ENCODE peak calls at places on chromosomes 11 and 22, in ten cellular contexts. U is activated naive CD4-positive, alpha-beta T cell treated with anti-CD3 and anti-CD28 coated beads for 36 hours; Z is C1 segment of cervical spinal cord; T is fibroblast of the conjunctiva; H is amniotic stem cell; J is thyroid gland; B is thoracic aorta; G is anterior cingulate cortex; I is brain microvascular endothelial cell; P is HT-29. D is an unnamed sample.

GRCh38 chr11:61516675-61517516 is 8.3 kb downstream of the LRRC10B start:
- DNase-seq in U (peak), Z (peak), T (no peak), H (no peak), J (no peak), B (no peak), G (peak), I (peak), P (peak), D (no peak)

GRCh38 chr22:23054531-23055257 is 15.6 kb upstream of the GNAZ start:
- DNase-seq in U (no peak), Z (no peak), T (no peak), H (no peak), J (no peak), B (no peak), G (no peak), I (no peak), P (no peak), D (no peak)

GRCh38 chr22:20258584-20259335 is 9.4 kb downstream of the RTN4R start:
- DNase-seq in U (peak), Z (no peak), T (no peak), H (no peak), J (no peak), B (no peak), G (no peak), I (no peak), P (no peak), D (no peak)

GRCh38 chr11:44358713-44359112 is 48.8 kb upstream of the ALX4 start:
- DNase-seq in U (no peak), Z (no peak), T (no peak), H (no peak), J (no peak), B (no peak), G (no peak), I (no peak), P (no peak), D (no peak)

GRCh38 chr11:109106201-109106906 is 315.6 kb upstream of the C11orf87 start:
- DNase-seq in U (no peak), Z (no peak), T (no peak), H (no peak), J (no peak), B (no peak), G (no peak), I (no peak), P (no peak), D (no peak)

GRCh38 chr11:2669926-2670469 is 29.8 kb downstream of the KCNQ1OT1 start:
- DNase-seq in U (no peak), Z (no peak), T (no peak), H (no peak), J (no peak), B (no peak), G (no peak), I (no peak), P (no peak), D (no peak)

GRCh38 chr22:46432164-46433068 is 96.9 kb downstream of the TRMU start:
- DNase-seq in U (peak), Z (no peak), T (no peak), H (no peak), J (peak), B (no peak), G (no peak), I (no peak), P (no peak), D (no peak)

GRCh38 chr11:46808804-46809431 is 37.2 kb downstream of the CKAP5 start:
- DNase-seq in U (no peak), Z (no peak), T (peak), H (no peak), J (no peak), B (no peak), G (no peak), I (peak), P (peak), D (peak)

GRCh38 chr11:93869830-93870229 is 19.4 kb upstream of the VSTM5 start:
- DNase-seq in U (no peak), Z (no peak), T (no peak), H (no peak), J (no peak), B (no peak), G (no peak), I (no peak), P (no peak), D (no peak)

GRCh38 chr11:115626414-115626813 is 122.2 kb upstream of the CADM1 start:
- DNase-seq in U (no peak), Z (no peak), T (no peak), H (no peak), J (no peak), B (no peak), G (no peak), I (no peak), P (no peak), D (no peak)

GRCh38 chr11:73245461-73245860 is 26.7 kb upstream of the P2RY6 start:
- DNase-seq in U (no peak), Z (no peak), T (no peak), H (no peak), J (no peak), B (no peak), G (no peak), I (no peak), P (no peak), D (no peak)

GRCh38 chr22:41280854-41281253 is 5.1 kb downstream of the RANGAP1 start:
- DNase-seq in U (no peak), Z (no peak), T (no peak), H (no peak), J (no peak), B (no peak), G (no peak), I (no peak), P (no peak), D (no peak)

GRCh38 chr11:21911046-21911445 is 281.8 kb upstream of the ANO5 start:
- DNase-seq in U (no peak), Z (no peak), T (no peak), H (no peak), J (no peak), B (no peak), G (no peak), I (no peak), P (no peak), D (no peak)

GRCh38 chr11:77187776-77188175 is 59.7 kb downstream of the MYO7A start:
- DNase-seq in U (no peak), Z (no peak), T (no peak), H (no peak), J (no peak), B (no peak), G (no peak), I (no peak), P (no peak), D (no peak)

GRCh38 chr11:32881286-32881685 is 11.3 kb upstream of the QSER1 start:
- DNase-seq in U (no peak), Z (no peak), T (no peak), H (no peak), J (no peak), B (no peak), G (no peak), I (no peak), P (no peak), D (no peak)

GRCh38 chr11:22349446-22349845 is 11.3 kb downstream of the SLC17A6 start:
- DNase-seq in U (no peak), Z (no peak), T (no peak), H (no peak), J (no peak), B (no peak), G (no peak), I (no peak), P (no peak), D (no peak)

GRCh38 chr22:43990044-43990443 is 34.1 kb upstream of the PARVB start:
- DNase-seq in U (no peak), Z (no peak), T (no peak), H (no peak), J (no peak), B (no peak), G (no peak), I (no peak), P (no peak), D (no peak)

GRCh38 chr11:73818838-73819237 is 31.2 kb downstream of the MRPL48 start:
- DNase-seq in U (no peak), Z (no peak), T (no peak), H (no peak), J (no peak), B (no peak), G (no peak), I (no peak), P (no peak), D (peak)

GRCh38 chr11:92962444-92962843 is 7.0 kb upstream of the MTNR1B start:
- DNase-seq in U (no peak), Z (no peak), T (no peak), H (no peak), J (no peak), B (no peak), G (no peak), I (no peak), P (no peak), D (no peak)

GRCh38 chr11:14144905-14145304 is 182.4 kb downstream of the SPON1 start:
- DNase-seq in U (peak), Z (no peak), T (no peak), H (no peak), J (no peak), B (no peak), G (no peak), I (no peak), P (no peak), D (no peak)

GRCh38 chr11:45847908-45848316 is 637 bp downstream of the CRY2 start:
- DNase-seq in U (peak), Z (peak), T (peak), H (peak), J (peak), B (no peak), G (no peak), I (peak), P (peak), D (no peak)

GRCh38 chr11:75160328-75160757 is 9.4 kb downstream of the SLCO2B1 start:
- DNase-seq in U (no peak), Z (no peak), T (no peak), H (no peak), J (peak), B (no peak), G (no peak), I (no peak), P (no peak), D (no peak)

GRCh38 chr11:67379061-67380058 is 6.0 kb upstream of the CLCF1 start:
- DNase-seq in U (no peak), Z (no peak), T (no peak), H (peak), J (no peak), B (no peak), G (no peak), I (no peak), P (peak), D (no peak)

GRCh38 chr11:74086242-74086884 is 77.5 kb upstream of the UCP3 start:
- DNase-seq in U (no peak), Z (no peak), T (no peak), H (no peak), J (no peak), B (no peak), G (no peak), I (no peak), P (peak), D (no peak)

GRCh38 chr11:64502634-64503033 is 88.4 kb upstream of the SLC22A12 start:
- DNase-seq in U (no peak), Z (no peak), T (no peak), H (no peak), J (no peak), B (no peak), G (no peak), I (no peak), P (no peak), D (no peak)

GRCh38 chr11:30706276-30706675 is 120.1 kb upstream of the MPPED2 start:
- DNase-seq in U (no peak), Z (no peak), T (no peak), H (no peak), J (no peak), B (no peak), G (no peak), I (no peak), P (no peak), D (no peak)

GRCh38 chr11:12862761-12863469 is 146.2 kb upstream of the RASSF10 start:
- DNase-seq in U (no peak), Z (no peak), T (no peak), H (no peak), J (peak), B (no peak), G (peak), I (peak), P (no peak), D (peak)

GRCh38 chr11:121344824-121345223 is 52.3 kb downstream of the SC5D start:
- DNase-seq in U (no peak), Z (no peak), T (no peak), H (no peak), J (no peak), B (no peak), G (no peak), I (no peak), P (no peak), D (no peak)

GRCh38 chr11:61067782-61068181 is 34.5 kb upstream of the CD5 start:
- DNase-seq in U (no peak), Z (no peak), T (no peak), H (no peak), J (no peak), B (no peak), G (no peak), I (no peak), P (no peak), D (no peak)

GRCh38 chr22:26461188-26461810 is 22.3 kb downstream of the HPS4 start:
- DNase-seq in U (peak), Z (peak), T (peak), H (no peak), J (peak), B (no peak), G (peak), I (peak), P (peak), D (no peak)

D was measured in GM04504.